ENCODE peak calls at places on chromosomes 12 and 14, in four cellular contexts. M, Y, N and Q are unnamed samples.

GRCh38 chr12:26122681-26123481 is 2.0 kb downstream of the BHLHE41 start:
- DNase-seq in N (no peak), M (peak), Y (no peak), Q (peak)

GRCh38 chr12:127929172-127929571 is 337.8 kb upstream of the TMEM132C start:
- DNase-seq in Y (no peak), M (no peak), N (no peak), Q (no peak)

GRCh38 chr12:49348781-49349180 is 2.1 kb downstream of the DNAJC22 start:
- DNase-seq in M (no peak), Y (no peak), N (no peak), Q (no peak)

GRCh38 chr12:1801285-1801975 is 18.9 kb upstream of the LRTM2 start:
- DNase-seq in M (no peak), N (no peak), Y (no peak), Q (no peak)

GRCh38 chr12:53755451-53756290 is 3.9 kb upstream of the CISTR start:
- DNase-seq in Y (no peak), M (no peak), N (no peak), Q (no peak)

GRCh38 chr14:104346112-104346462 is 207.7 kb downstream of the KIF26A start:
- DNase-seq in Y (no peak), M (no peak), N (no peak), Q (no peak)

GRCh38 chr14:22887990-22888378 is 5.0 kb downstream of the REM2 start:
- DNase-seq in Y (no peak), M (peak), N (peak), Q (no peak)

GRCh38 chr14:50397461-50398196 is 948 bp upstream of the CDKL1 start:
- DNase-seq in Y (no peak), M (no peak), N (no peak), Q (no peak)

GRCh38 chr12:105228494-105228893 is 7.5 kb downstream of the APPL2 start:
- DNase-seq in M (no peak), N (no peak), Y (no peak), Q (no peak)

GRCh38 chr12:66188584-66189475 is at the start of gene IRAK3:
- DNase-seq in N (no peak), M (peak), Y (no peak), Q (peak)

GRCh38 chr12:107610030-107610859 is 75.4 kb upstream of the PWP1 start:
- DNase-seq in N (peak), Y (no peak), M (peak), Q (no peak)

GRCh38 chr12:117143008-117143532 is 43.9 kb upstream of the TESC start:
- DNase-seq in N (peak), Y (no peak), M (no peak), Q (no peak)

GRCh38 chr12:122064780-122065588 is 13.6 kb upstream of the MLXIP start:
- DNase-seq in Y (no peak), M (no peak), N (peak), Q (no peak)

GRCh38 chr12:85076688-85077430 is 40.7 kb downstream of the LRRIQ1 start:
- DNase-seq in N (peak), Y (no peak), M (no peak), Q (no peak)

GRCh38 chr12:74620932-74621331 is 83.3 kb downstream of the ATXN7L3B start:
- DNase-seq in M (no peak), Y (no peak), N (no peak), Q (no peak)